ENCODE peak calls at places on chromosomes 3 and 15, in eight cellular contexts. J is GM20000; F is CD8-positive, alpha-beta T cell; B is heart left ventricle; X is GM13977; L is cardiac fibroblast; H is coronary artery; Z is prostate gland. P is an unnamed sample.

GRCh38 chr15:71237456-71238188 is 122.4 kb downstream of the THSD4 start:
- DNase-seq in J (no peak), F (no peak), B (peak), X (no peak), L (peak), H (no peak), Z (no peak), P (peak)

GRCh38 chr3:155664922-155665695 is 79.8 kb downstream of the PLCH1 start:
- DNase-seq in J (no peak), F (no peak), B (peak), X (no peak), L (peak), H (peak), Z (peak), P (peak)

GRCh38 chr15:98121514-98121913 is 161.0 kb downstream of the ARRDC4 start:
- DNase-seq in J (no peak), F (no peak), B (no peak), X (no peak), L (no peak), H (no peak), Z (no peak), P (peak)

GRCh38 chr3:150225986-150226385 is 182.1 kb upstream of the TSC22D2 start:
- DNase-seq in J (no peak), F (no peak), B (peak), X (no peak), L (peak), H (no peak), Z (no peak), P (no peak)

GRCh38 chr3:80241791-80242190 is 474.0 kb upstream of the ROBO1 start:
- DNase-seq in J (no peak), F (no peak), B (no peak), X (no peak), L (no peak), H (no peak), Z (no peak), P (no peak)

GRCh38 chr3:117587416-117587815 is 877.8 kb downstream of the TUSC7 start:
- DNase-seq in J (no peak), F (no peak), B (no peak), X (no peak), L (no peak), H (no peak), Z (no peak), P (no peak)

GRCh38 chr3:127784865-127785710 is 37.2 kb downstream of the MGLL start:
- DNase-seq in J (no peak), F (no peak), B (peak), X (no peak), L (no peak), H (no peak), Z (no peak), P (no peak)

GRCh38 chr3:143302638-143303171 is 183.1 kb downstream of the CHST2 start:
- DNase-seq in J (no peak), F (no peak), B (peak), X (no peak), L (peak), H (no peak), Z (no peak), P (peak)

GRCh38 chr15:36271048-36271447 is 308.4 kb upstream of the CDIN1 start:
- DNase-seq in J (no peak), F (no peak), B (no peak), X (no peak), L (no peak), H (no peak), Z (no peak), P (no peak)

GRCh38 chr15:34262362-34262761 is 37.5 kb downstream of the EMC4 start:
- DNase-seq in J (no peak), F (no peak), B (no peak), X (no peak), L (no peak), H (no peak), Z (no peak), P (no peak)

GRCh38 chr3:39196671-39197446 is 4.5 kb upstream of the XIRP1 start:
- DNase-seq in J (no peak), F (no peak), B (no peak), X (no peak), L (no peak), H (no peak), Z (no peak), P (no peak)

GRCh38 chr3:100082724-100083123 is 31.6 kb downstream of the FILIP1L start:
- DNase-seq in J (no peak), F (no peak), B (no peak), X (no peak), L (no peak), H (no peak), Z (no peak), P (no peak)

GRCh38 chr3:21962456-21962855 is 211.4 kb upstream of the ZNF385D start:
- DNase-seq in J (no peak), F (no peak), B (no peak), X (no peak), L (peak), H (no peak), Z (no peak), P (peak)

GRCh38 chr3:34155108-34155507 is 356.7 kb downstream of the PDCD6IP start:
- DNase-seq in J (no peak), F (no peak), B (no peak), X (no peak), L (no peak), H (no peak), Z (no peak), P (no peak)

GRCh38 chr15:28868744-28869143 is 17.0 kb upstream of the APBA2 start:
- DNase-seq in J (no peak), F (no peak), B (no peak), X (no peak), L (no peak), H (no peak), Z (no peak), P (no peak)

GRCh38 chr3:46986055-46986730 is 6.7 kb downstream of the NBEAL2 start:
- DNase-seq in J (no peak), F (no peak), B (no peak), X (no peak), L (no peak), H (no peak), Z (no peak), P (no peak)

GRCh38 chr3:100401674-100402036 is 316 bp downstream of the LNP1 start:
- DNase-seq in J (peak), F (peak), B (peak), X (peak), L (peak), H (peak), Z (peak), P (peak)

GRCh38 chr3:15148614-15149013 is 49.7 kb upstream of the RBSN start:
- DNase-seq in J (no peak), F (no peak), B (no peak), X (no peak), L (no peak), H (no peak), Z (no peak), P (no peak)

GRCh38 chr3:184748219-184749135 is 36.6 kb upstream of the MAGEF1 start:
- DNase-seq in J (peak), F (no peak), B (no peak), X (peak), L (peak), H (no peak), Z (no peak), P (no peak)

GRCh38 chr3:119288669-119289068 is 5.5 kb upstream of the ARHGAP31 start:
- DNase-seq in J (no peak), F (no peak), B (no peak), X (no peak), L (no peak), H (no peak), Z (no peak), P (no peak)

GRCh38 chr3:43707266-43707665 is 16.5 kb downstream of the ABHD5 start:
- DNase-seq in J (no peak), F (no peak), B (no peak), X (no peak), L (no peak), H (no peak), Z (peak), P (no peak)

GRCh38 chr3:147529551-147529950 is 120.4 kb downstream of the ZIC1 start:
- DNase-seq in J (no peak), F (no peak), B (no peak), X (no peak), L (no peak), H (no peak), Z (no peak), P (no peak)

DNA sequence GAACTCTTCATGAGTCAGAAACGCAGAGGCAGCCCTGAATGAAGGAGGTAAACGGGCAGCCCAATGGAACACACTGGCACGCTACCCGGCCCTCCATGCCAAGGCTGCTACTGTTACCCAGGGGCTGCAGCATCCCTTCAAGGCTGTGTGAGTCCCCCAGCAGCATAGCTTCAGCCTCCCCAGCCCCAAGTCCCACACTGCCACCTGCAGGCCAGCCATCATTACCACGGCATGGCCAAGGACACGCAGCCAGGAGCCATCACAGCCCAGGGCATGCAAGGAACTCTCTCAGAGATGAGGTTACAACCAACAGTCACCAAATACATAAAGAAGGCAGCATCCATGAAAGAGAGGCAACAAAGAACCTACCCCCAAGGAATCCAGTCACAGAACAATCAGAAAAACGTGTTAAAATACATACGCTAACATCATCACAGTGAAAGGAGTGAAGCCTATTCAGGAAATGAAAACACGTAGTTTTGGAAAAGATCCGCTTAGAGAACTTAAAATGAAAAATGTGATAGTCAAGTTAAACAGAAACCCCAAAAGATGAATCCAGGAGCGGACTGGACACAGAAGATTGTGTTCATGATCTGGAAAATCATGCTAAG is 22.4 kb downstream of the PLA2G4F start:
- DNase-seq in J (peak), F (peak), B (no peak), X (peak), L (peak), H (no peak), Z (no peak), P (peak)
- TF ChIP-seq CTCF in J (peak), F (no peak), B (peak), X (peak), L (peak), H (no peak), Z (peak), P (peak)

GRCh38 chr3:24069045-24069444 is 124.0 kb downstream of the NR1D2 start:
- DNase-seq in J (no peak), F (no peak), B (no peak), X (no peak), L (no peak), H (no peak), Z (no peak), P (no peak)
- TF ChIP-seq CTCF in J (no peak), F (no peak), B (peak), X (no peak), L (no peak), H (peak), Z (no peak), P (peak)

DNA sequence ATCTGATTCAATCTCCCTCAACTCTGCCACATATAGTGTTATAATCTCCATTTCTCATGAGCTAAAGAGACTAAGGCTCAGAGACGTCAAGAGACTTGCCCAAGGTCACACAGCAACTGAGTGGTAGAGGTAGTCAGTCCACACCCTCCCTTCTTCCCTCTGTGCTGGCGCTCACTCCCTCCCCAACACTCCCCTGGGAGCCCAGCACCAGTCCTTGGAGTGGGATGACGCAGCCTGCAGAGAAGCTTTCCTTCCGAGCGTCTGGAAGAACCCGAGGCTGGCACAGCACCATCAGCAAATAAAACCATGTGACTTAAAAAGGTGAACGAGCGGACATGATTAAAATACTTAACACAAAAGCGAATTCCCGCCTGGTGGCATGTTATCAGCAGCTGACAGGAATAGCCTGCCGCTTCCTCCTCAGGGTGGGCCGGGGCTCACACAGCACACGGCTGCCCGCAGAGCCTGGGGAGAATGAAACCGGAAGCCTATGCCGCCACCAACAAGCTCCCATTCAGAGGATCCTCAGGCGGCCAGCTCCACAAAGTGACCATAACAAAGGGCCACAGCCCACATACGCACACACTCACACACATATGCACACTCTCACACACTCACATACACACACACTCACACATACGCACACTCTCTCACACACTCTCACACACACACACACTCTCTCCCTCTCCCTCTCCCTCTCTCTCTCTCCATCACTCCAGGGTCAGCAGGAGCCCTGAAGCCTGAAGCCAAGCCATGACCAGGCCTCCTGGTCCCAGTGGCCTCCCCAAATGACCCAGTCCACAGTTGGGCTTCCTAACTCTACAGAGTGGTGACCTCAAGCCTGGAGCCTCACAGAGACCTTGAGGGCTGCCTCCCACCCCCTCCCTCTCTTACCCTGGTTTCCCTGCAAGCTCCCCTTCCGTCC is 120.5 kb downstream of the XXYLT1 start:
- DNase-seq in J (no peak), F (peak), B (peak), X (no peak), L (peak), H (peak), Z (peak), P (peak)
- TF ChIP-seq CTCF in J (no peak), F (no peak), B (no peak), X (no peak), L (no peak), H (no peak), Z (no peak), P (no peak)

GRCh38 chr3:8441969-8442559 is 59.6 kb upstream of the LMCD1 start:
- DNase-seq in J (peak), F (no peak), B (peak), X (peak), L (peak), H (no peak), Z (peak), P (peak)
- TF ChIP-seq CTCF in J (peak), F (no peak), B (peak), X (peak), L (peak), H (peak), Z (peak), P (peak)

DNA sequence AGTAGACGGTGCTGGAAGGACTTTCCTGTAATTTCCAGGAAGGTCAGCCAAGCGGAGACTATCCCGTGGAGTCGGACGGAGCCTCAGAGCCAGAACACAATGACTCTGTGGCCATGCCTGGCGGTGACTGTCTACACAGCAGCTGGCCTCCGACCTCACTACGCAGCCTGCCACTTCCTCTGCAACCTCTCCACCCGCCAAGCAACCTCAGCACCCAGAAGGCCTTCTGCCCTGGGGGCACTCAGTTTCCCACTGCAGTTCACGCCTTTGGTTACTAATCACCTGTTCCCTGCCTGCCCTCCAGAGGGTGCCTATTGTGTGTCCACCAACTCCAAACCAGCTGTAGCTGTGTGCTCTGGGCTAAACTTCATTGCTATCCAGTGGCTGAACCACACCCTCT is 44.0 kb downstream of the TM2D3 start:
- DNase-seq in J (no peak), F (no peak), B (no peak), X (no peak), L (no peak), H (no peak), Z (no peak), P (no peak)
- TF ChIP-seq CTCF in J (no peak), F (no peak), B (no peak), X (no peak), L (no peak), H (no peak), Z (no peak), P (no peak)

GRCh38 chr3:5732081-5732480 is 544.6 kb downstream of the EDEM1 start:
- DNase-seq in J (no peak), F (no peak), B (no peak), X (no peak), L (no peak), H (no peak), Z (no peak), P (no peak)

GRCh38 chr3:5729852-5730251 is 542.3 kb downstream of the EDEM1 start:
- DNase-seq in J (no peak), F (no peak), B (no peak), X (no peak), L (no peak), H (no peak), Z (no peak), P (no peak)

GRCh38 chr3:5733995-5734394 is 546.5 kb downstream of the EDEM1 start:
- DNase-seq in J (no peak), F (no peak), B (no peak), X (no peak), L (no peak), H (no peak), Z (no peak), P (no peak)

GRCh38 chr3:5728085-5728484 is 540.6 kb downstream of the EDEM1 start:
- DNase-seq in J (no peak), F (no peak), B (no peak), X (no peak), L (no peak), H (no peak), Z (no peak), P (no peak)

GRCh38 chr3:5731100-5731499 is 543.6 kb downstream of the EDEM1 start:
- DNase-seq in J (peak), F (no peak), B (no peak), X (peak), L (no peak), H (no peak), Z (no peak), P (no peak)
- TF ChIP-seq CTCF in J (no peak), F (no peak), B (no peak), X (peak), L (no peak), H (no peak), Z (no peak), P (no peak)

DNA sequence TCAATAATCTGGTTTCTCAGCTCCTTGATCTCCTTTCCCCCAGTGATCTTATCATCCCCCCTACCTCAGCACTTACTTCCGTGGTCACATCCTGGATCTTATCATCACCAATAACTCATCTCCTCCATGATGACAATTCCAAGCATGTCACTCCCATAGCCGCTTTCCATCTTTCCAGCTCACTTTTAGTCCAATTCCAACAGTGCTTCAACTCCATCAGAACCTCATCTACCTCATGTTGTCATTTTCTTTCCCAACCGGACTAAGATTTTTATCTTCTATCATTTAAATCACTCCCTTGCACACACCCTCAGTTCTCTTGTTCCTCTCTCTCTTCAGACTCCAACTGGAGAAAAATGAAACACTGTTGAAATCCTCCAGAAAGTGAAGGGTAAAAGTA is 75.9 kb upstream of the UBE2E2 start:
- DNase-seq in J (no peak), F (no peak), B (no peak), X (no peak), L (no peak), H (no peak), Z (no peak), P (no peak)
- TF ChIP-seq CTCF in J (no peak), F (no peak), B (no peak), X (no peak), L (no peak), H (no peak), Z (no peak), P (no peak)

DNA sequence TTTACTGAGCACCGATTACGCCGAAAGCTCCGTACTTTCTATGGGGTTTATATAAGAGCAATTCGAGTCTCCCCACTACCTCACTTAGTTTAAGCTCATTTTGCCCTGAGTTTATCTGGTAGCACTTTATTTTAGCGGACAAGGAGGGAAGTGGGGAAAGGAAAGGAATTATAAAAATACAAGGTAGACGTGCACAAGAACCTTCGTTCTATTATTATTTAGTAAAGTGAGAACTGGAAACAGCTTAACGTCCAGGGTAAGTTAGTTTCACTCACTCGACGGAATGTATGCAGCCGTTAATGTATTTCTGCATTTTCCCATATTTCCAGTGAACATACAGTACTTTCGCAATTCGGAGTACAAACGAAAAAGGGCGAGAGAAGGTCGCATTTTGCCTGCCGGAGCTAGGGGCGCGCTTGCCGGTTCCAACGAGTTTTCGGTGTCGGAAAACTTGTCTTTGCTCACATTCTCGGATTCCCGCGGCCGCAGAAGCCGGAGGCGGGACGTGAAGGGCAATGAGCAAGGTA is 1.2 kb upstream of the STT3B start:
- DNase-seq in J (no peak), F (no peak), B (no peak), X (no peak), L (peak), H (no peak), Z (no peak), P (peak)
- TF ChIP-seq CTCF in J (no peak), F (peak), B (peak), X (no peak), L (peak), H (no peak), Z (no peak), P (peak)

P was measured in AG10803.